ENCODE peak calls at places on chromosome X, in seven cellular contexts. Y is sigmoid colon, L is H1, O is HCT116, S is GM23338, D is K562, U is suprapubic skin. K is an unnamed sample.

GRCh38 chrX:96407043-96407442 is 277.6 kb upstream of the DIAPH2 start:
- DNase-seq in Y (no peak), L (no peak), O (no peak), S (peak), D (no peak), U (no peak), K (no peak)

GRCh38 chrX:38233891-38234807 is 13.5 kb upstream of the SRPX start:
- DNase-seq in Y (peak), L (no peak), O (no peak), S (peak), D (no peak), U (no peak), K (no peak)

GRCh38 chrX:33211356-33212254 is at the start of gene DMD:
- DNase-seq in Y (peak), L (no peak), O (no peak), S (peak), D (no peak), U (no peak), K (no peak)

GRCh38 chrX:151825927-151826471 is 86.7 kb upstream of the MAGEA4 start:
- DNase-seq in Y (no peak), L (no peak), O (no peak), S (peak), D (no peak), U (no peak), K (no peak)

GRCh38 chrX:74445099-74445498 is 23.8 kb downstream of the SLC16A2 start:
- DNase-seq in Y (no peak), L (no peak), O (no peak), S (no peak), D (no peak), U (no peak), K (no peak)

GRCh38 chrX:35726176-35726575 is 72.0 kb upstream of the MAGEB16 start:
- DNase-seq in Y (no peak), L (no peak), O (no peak), S (peak), D (no peak), U (no peak), K (no peak)

GRCh38 chrX:72540318-72540717 is 32.3 kb downstream of the HDAC8 start:
- DNase-seq in Y (no peak), L (no peak), O (no peak), S (peak), D (peak), U (no peak), K (no peak)

GRCh38 chrX:17656556-17656955 is 80.7 kb upstream of the SCML1 start:
- DNase-seq in Y (no peak), L (peak), O (no peak), S (peak), D (no peak), U (no peak), K (no peak)

GRCh38 chrX:15056044-15056443 is 182.8 kb downstream of the MOSPD2 start:
- DNase-seq in Y (no peak), L (no peak), O (no peak), S (no peak), D (no peak), U (no peak), K (no peak)

GRCh38 chrX:34764842-34765241 is 107.8 kb upstream of the TMEM47 start:
- DNase-seq in Y (no peak), L (no peak), O (no peak), S (peak), D (no peak), U (no peak), K (no peak)

GRCh38 chrX:51569561-51569960 is 49.2 kb downstream of the CENPVL3 start:
- DNase-seq in Y (no peak), L (no peak), O (no peak), S (no peak), D (no peak), U (no peak), K (no peak)

GRCh38 chrX:44462851-44463250 is 79.8 kb downstream of the FUNDC1 start:
- DNase-seq in Y (no peak), L (no peak), O (no peak), S (peak), D (no peak), U (no peak), K (no peak)

GRCh38 chrX:121322159-121322558 is 274.7 kb downstream of the GLUD2 start:
- DNase-seq in Y (no peak), L (no peak), O (no peak), S (no peak), D (peak), U (no peak), K (no peak)

GRCh38 chrX:72306851-72307645 is 1.3 kb upstream of the CITED1 start:
- DNase-seq in Y (peak), L (no peak), O (peak), S (peak), D (peak), U (peak), K (peak)

GRCh38 chrX:65871671-65872311 is 168.1 kb downstream of the VSIG4 start:
- DNase-seq in Y (no peak), L (peak), O (peak), S (peak), D (peak), U (no peak), K (no peak)

GRCh38 chrX:44096666-44097065 is 123.5 kb upstream of the NDP start:
- DNase-seq in Y (no peak), L (no peak), O (no peak), S (no peak), D (no peak), U (no peak), K (no peak)

GRCh38 chrX:66328950-66329596 is 165.0 kb downstream of the HEPH start:
- DNase-seq in Y (no peak), L (no peak), O (no peak), S (no peak), D (no peak), U (no peak), K (peak)

GRCh38 chrX:55521687-55522086 is 32.0 kb upstream of the USP51 start:
- DNase-seq in Y (no peak), L (no peak), O (no peak), S (no peak), D (no peak), U (no peak), K (peak)

GRCh38 chrX:71111141-71111843 is at the start of gene IL2RG:
- DNase-seq in Y (no peak), L (no peak), O (no peak), S (no peak), D (peak), U (no peak), K (peak)

GRCh38 chrX:51395807-51396728 is 63.4 kb downstream of the NUDT10 start:
- DNase-seq in Y (peak), L (peak), O (no peak), S (peak), D (no peak), U (no peak), K (peak)

GRCh38 chrX:72100824-72101351 is 30.8 kb downstream of the RTL5 start:
- DNase-seq in Y (no peak), L (no peak), O (no peak), S (no peak), D (no peak), U (no peak), K (peak)

GRCh38 chrX:45807572-45808425 is 607.1 kb upstream of the DIPK2B start:
- DNase-seq in Y (no peak), L (no peak), O (no peak), S (peak), D (no peak), U (no peak), K (no peak)

GRCh38 chrX:49233887-49234555 is 881 bp upstream of the CACNA1F start:
- DNase-seq in Y (no peak), L (no peak), O (no peak), S (no peak), D (no peak), U (no peak), K (no peak)

GRCh38 chrX:56793112-56793430 is 64.0 kb downstream of the NBDY start:
- DNase-seq in Y (peak), L (peak), O (no peak), S (no peak), D (no peak), U (no peak), K (no peak)

GRCh38 chrX:30654989-30655607 is 1.9 kb downstream of the GK start:
- DNase-seq in Y (no peak), L (no peak), O (no peak), S (no peak), D (no peak), U (no peak), K (no peak)

GRCh38 chrX:44674906-44675305 is 132.2 kb upstream of the FUNDC1 start:
- DNase-seq in Y (no peak), L (no peak), O (no peak), S (no peak), D (no peak), U (no peak), K (no peak)

GRCh38 chrX:153628665-153629064 is 18.3 kb upstream of the DUSP9 start:
- DNase-seq in Y (peak), L (no peak), O (no peak), S (no peak), D (no peak), U (peak), K (no peak)

GRCh38 chrX:18793601-18794089 is 86.2 kb downstream of the PPEF1 start:
- DNase-seq in Y (no peak), L (peak), O (no peak), S (no peak), D (peak), U (no peak), K (no peak)

GRCh38 chrX:38151426-38151825 is 69.2 kb downstream of the SRPX start:
- DNase-seq in Y (no peak), L (no peak), O (no peak), S (no peak), D (no peak), U (no peak), K (no peak)

GRCh38 chrX:149267878-149268813 is 237.0 kb downstream of the IDS start:
- DNase-seq in Y (no peak), L (no peak), O (no peak), S (no peak), D (no peak), U (no peak), K (no peak)

GRCh38 chrX:120823554-120823953 is 52.1 kb downstream of the CT47B1 start:
- DNase-seq in Y (no peak), L (no peak), O (no peak), S (no peak), D (no peak), U (no peak), K (no peak)

GRCh38 chrX:39953879-39954278 is 143.9 kb downstream of the BCOR start:
- DNase-seq in Y (peak), L (no peak), O (peak), S (no peak), D (peak), U (peak), K (no peak)
- TF ChIP-seq POLR2AphosphoS5 in Y (peak), L (no peak), O (peak), S (no peak), D (no peak), U (no peak), K (no peak)

DNA sequence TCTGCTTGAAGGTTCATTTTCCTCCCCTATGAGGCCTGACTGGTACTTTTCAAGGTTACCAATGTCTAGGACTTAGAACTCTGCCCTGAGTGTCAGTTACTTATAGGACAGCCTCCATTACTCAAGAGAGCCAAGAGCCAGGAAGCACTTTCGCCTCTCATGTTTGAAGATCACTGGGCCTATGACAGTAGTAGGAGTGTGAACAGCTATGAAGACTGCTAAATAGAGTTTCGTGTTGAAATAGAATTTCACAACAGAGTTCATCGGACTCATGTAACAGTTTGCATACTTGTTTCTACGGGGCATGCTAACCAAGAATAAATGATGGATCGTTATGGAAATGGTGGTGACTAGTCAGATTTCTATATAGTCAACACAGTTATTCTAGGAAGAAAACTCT is 97.8 kb upstream of the GPC4 start:
- DNase-seq in Y (no peak), L (no peak), O (no peak), S (no peak), D (no peak), U (no peak), K (no peak)
- TF ChIP-seq CTCF in Y (no peak), L (no peak), O (no peak), S (no peak), D (no peak), U (no peak), K (no peak)

GRCh38 chrX:107775000-107775733 is 420 bp downstream of the TSC22D3 start:
- DNase-seq in Y (peak), L (peak), O (no peak), S (peak), D (no peak), U (no peak), K (no peak)

GRCh38 chrX:107775734-107776511 is at the start of gene TSC22D3:
- DNase-seq in Y (peak), L (peak), O (peak), S (peak), D (peak), U (peak), K (peak)

GRCh38 chrX:107780525-107780924 is 3.0 kb downstream of the NCBP2L start:
- DNase-seq in Y (no peak), L (no peak), O (no peak), S (no peak), D (no peak), U (no peak), K (no peak)

GRCh38 chrX:107776649-107777535 is 641 bp upstream of the NCBP2L start:
- DNase-seq in Y (peak), L (peak), O (peak), S (peak), D (peak), U (peak), K (peak)

GRCh38 chrX:107777536-107777832 is at the start of gene NCBP2L:
- DNase-seq in Y (no peak), L (no peak), O (no peak), S (no peak), D (no peak), U (no peak), K (no peak)
- H3K4me3 ChIP-seq in Y (peak), L (peak), O (peak), S (peak), D (no peak), U (peak), K (no peak)

DNA sequence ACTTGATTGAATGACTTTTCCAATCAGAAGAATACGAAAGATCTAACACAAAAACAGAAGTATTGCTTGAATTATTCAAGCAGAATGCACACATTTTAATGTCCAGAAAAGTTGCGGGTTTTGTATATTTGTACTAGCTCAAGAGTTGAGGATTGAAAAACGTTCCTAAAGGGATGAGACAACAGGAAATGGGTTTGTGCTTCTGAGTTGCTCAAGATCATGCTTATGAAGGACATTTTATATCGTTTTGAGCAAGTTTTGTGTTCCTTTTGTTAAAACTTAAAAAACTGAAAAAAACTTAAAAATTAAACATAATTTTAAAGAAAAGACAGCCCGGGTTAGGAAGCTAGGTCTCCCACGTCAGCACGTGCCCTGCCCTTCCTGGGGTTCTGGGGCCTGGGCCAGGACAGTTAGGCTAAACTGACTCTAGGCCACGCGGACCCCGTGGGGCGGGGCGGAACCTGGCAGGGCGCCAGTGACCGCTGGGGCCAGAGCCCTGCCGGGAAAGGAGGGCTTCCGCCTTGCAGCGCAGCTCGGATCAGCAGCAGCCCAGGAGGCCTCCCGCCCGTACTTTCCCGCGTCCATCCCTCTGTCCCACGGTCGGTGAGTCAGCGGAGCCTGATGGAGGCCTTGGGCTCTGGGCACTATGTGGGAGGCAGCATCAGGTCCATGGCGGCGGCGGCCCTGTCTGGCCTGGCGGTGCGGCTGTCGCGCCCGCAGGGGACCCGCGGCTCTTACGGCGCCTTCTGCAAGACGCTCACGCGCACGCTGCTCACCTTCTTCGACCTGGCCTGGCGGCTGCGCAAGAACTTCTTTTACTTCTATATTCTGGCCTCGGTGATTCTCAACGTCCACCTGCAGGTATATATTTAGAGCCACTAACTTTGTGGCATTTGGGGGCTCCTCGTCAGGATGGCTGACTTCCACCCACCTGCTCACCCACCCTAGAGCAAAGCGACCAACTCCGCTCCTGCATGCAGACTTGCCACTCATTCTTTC is at the start of gene SMIM10:
- DNase-seq in Y (peak), L (peak), O (no peak), S (peak), D (peak), U (peak), K (peak)
- TF ChIP-seq POLR2AphosphoS5 in Y (peak), L (no peak), O (no peak), S (peak), D (peak), U (no peak), K (peak)

GRCh38 chrX:63250253-63250868 is 100.8 kb downstream of the SPIN4 start:
- DNase-seq in Y (peak), L (no peak), O (peak), S (peak), D (peak), U (no peak), K (no peak)
- TF ChIP-seq CTCF in Y (peak), L (peak), O (peak), S (peak), D (peak), U (peak), K (peak)

DNA sequence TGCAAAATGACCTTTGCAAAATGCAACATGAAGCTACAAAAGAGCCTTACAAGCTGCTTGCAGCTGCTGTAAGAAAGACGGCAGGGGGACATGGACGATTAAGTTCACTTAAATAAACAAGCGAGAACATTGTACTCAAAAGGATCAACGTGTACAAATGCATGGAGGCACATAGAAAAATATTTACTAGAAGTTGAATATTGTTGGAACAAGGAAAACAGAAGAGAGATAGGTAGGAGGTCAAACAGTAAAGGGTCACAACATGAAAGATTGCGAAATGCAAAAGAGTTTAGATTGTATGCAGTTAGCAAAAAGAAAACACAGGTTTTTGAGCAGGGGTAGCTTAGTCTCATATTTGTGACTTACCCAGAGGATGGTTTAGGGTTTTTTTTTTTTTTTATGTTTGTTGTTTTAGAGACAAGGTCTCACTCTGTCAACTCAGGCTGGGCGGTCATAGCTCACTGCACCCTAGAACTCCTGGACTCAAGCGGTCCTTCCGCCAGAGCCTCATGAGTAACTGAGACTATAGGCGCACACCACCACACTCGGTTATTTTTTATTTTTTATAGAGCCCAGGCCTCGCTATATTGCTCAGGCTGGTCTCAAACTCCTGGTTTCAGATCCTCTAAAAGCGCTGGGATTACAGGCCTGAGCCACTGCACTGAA is 1.4 kb upstream of the PHF8 start:
- DNase-seq in Y (no peak), L (no peak), O (no peak), S (no peak), D (no peak), U (no peak), K (no peak)
- H3K4me3 ChIP-seq in Y (no peak), L (no peak), O (no peak), S (no peak), D (no peak), U (no peak), K (peak)

GRCh38 chrX:1385824-1386223 is 6.1 kb downstream of the SLC25A6 start:
- DNase-seq in Y (no peak), L (peak), O (no peak), S (no peak), D (no peak), U (no peak), K (peak)
- TF ChIP-seq POLR2AphosphoS5 in Y (no peak), L (peak), O (no peak), S (no peak), D (no peak), U (no peak), K (peak)

K was measured in spleen.